ENCODE peak calls at places on chromosomes 1 and 21, in six cellular contexts. A, M, L, E, J and N are unnamed samples.
A peak's percentile ranks its signal among the peaks of the same experiment; 100 is the strongest.

GRCh38 chr1:89990976-89991831 is 3.7 kb upstream of the ZNF326 start:
- DNase-seq in A (no peak), M (peak; percentile 16), L (no peak), E (no peak), J (no peak), N (no peak)

GRCh38 chr1:199811163-199811562 is 216.3 kb upstream of the NR5A2 start:
- DNase-seq in A (no peak), M (no peak), L (no peak), E (no peak), J (no peak), N (no peak)

GRCh38 chr21:33587792-33588484 is 546 bp downstream of the DONSON start:
- DNase-seq in A (no peak), M (peak; percentile 57), L (no peak), E (peak; percentile 41), J (peak; percentile 51), N (no peak)

GRCh38 chr1:164601399-164602141 is 42.6 kb downstream of the PBX1 start:
- DNase-seq in A (no peak), M (no peak), L (no peak), E (no peak), J (no peak), N (no peak)

GRCh38 chr1:164561007-164561406 is 2.0 kb downstream of the PBX1 start:
- DNase-seq in A (no peak), M (no peak), L (no peak), E (no peak), J (no peak), N (no peak)

GRCh38 chr1:54118704-54119103 is 34.1 kb downstream of the CDCP2 start:
- DNase-seq in A (no peak), M (no peak), L (no peak), E (no peak), J (no peak), N (no peak)

GRCh38 chr1:22332795-22333499 is 118.7 kb upstream of the ZBTB40 start:
- DNase-seq in A (no peak), M (no peak), L (peak; percentile 6), E (no peak), J (no peak), N (no peak)

GRCh38 chr1:169348356-169349036 is 19.1 kb downstream of the NME7 start:
- DNase-seq in A (no peak), M (peak; percentile 66), L (no peak), E (no peak), J (peak; percentile 69), N (no peak)

GRCh38 chr1:160374701-160375443 is 8.0 kb downstream of the NHLH1 start:
- DNase-seq in A (no peak), M (peak; percentile 16), L (no peak), E (no peak), J (no peak), N (no peak)

GRCh38 chr1:52814465-52814864 is 28.1 kb upstream of the ZYG11A start:
- DNase-seq in A (no peak), M (no peak), L (no peak), E (no peak), J (no peak), N (no peak)

GRCh38 chr1:89576016-89576415 is 51.4 kb downstream of the LRRC8B start:
- DNase-seq in A (no peak), M (no peak), L (no peak), E (no peak), J (no peak), N (no peak)

GRCh38 chr21:31564439-31564838 is 95.1 kb upstream of the SOD1 start:
- DNase-seq in A (no peak), M (no peak), L (no peak), E (no peak), J (no peak), N (no peak)

GRCh38 chr1:173410794-173411236 is 66.3 kb upstream of the PRDX6 start:
- DNase-seq in A (no peak), M (peak; percentile 41), L (peak; percentile 78), E (no peak), J (no peak), N (no peak)

GRCh38 chr1:185440877-185441276 is 123.8 kb upstream of the IVNS1ABP start:
- DNase-seq in A (no peak), M (no peak), L (no peak), E (no peak), J (no peak), N (no peak)

GRCh38 chr1:86339421-86339820 is 56.7 kb downstream of the ODF2L start:
- DNase-seq in A (no peak), M (peak; percentile 4), L (no peak), E (no peak), J (no peak), N (peak; percentile 69)

GRCh38 chr1:221166559-221167318 is 287.5 kb downstream of the HLX start:
- DNase-seq in A (no peak), M (no peak), L (peak; percentile 34), E (peak; percentile 15), J (no peak), N (peak; percentile 83)

GRCh38 chr1:67855944-67856343 is 22.7 kb upstream of the GNG12 start:
- DNase-seq in A (no peak), M (no peak), L (no peak), E (no peak), J (peak; percentile 6), N (no peak)

GRCh38 chr1:235597867-235598553 is 51.6 kb downstream of the GNG4 start:
- DNase-seq in A (no peak), M (no peak), L (no peak), E (no peak), J (no peak), N (no peak)

GRCh38 chr1:213075725-213076124 is 24.7 kb downstream of the RPS6KC1 start:
- DNase-seq in A (no peak), M (no peak), L (no peak), E (no peak), J (no peak), N (no peak)

GRCh38 chr21:39715804-39716397 is 29.1 kb upstream of the IGSF5 start:
- DNase-seq in A (no peak), M (peak; percentile 60), L (peak; percentile 3), E (peak; percentile 68), J (peak; percentile 66), N (no peak)

GRCh38 chr1:94617139-94617805 is 75.7 kb upstream of the F3 start:
- DNase-seq in A (no peak), M (no peak), L (no peak), E (no peak), J (no peak), N (no peak)

GRCh38 chr1:226029093-226029496 is 30.0 kb upstream of the SDE2 start:
- DNase-seq in A (no peak), M (peak; percentile 83), L (peak; percentile 58), E (peak; percentile 78), J (no peak), N (peak; percentile 90)

GRCh38 chr1:79042117-79042516 is 35.6 kb upstream of the ADGRL4 start:
- DNase-seq in A (no peak), M (no peak), L (no peak), E (no peak), J (no peak), N (no peak)

GRCh38 chr1:155226910-155227260 is 18.4 kb downstream of the MTX1 start:
- DNase-seq in A (no peak), M (peak; percentile 62), L (no peak), E (peak; percentile 61), J (peak; percentile 87), N (no peak)

GRCh38 chr1:185045793-185046441 is 559 bp downstream of the RNF2 start:
- DNase-seq in A (no peak), M (peak; percentile 48), L (peak; percentile 6), E (peak; percentile 20), J (peak; percentile 48), N (no peak)

GRCh38 chr1:248810727-248811513 is 14.8 kb downstream of the SH3BP5L start:
- DNase-seq in A (no peak), M (no peak), L (no peak), E (no peak), J (no peak), N (no peak)

GRCh38 chr1:171769171-171769570 is 12.3 kb upstream of the METTL13 start:
- DNase-seq in A (no peak), M (no peak), L (no peak), E (no peak), J (no peak), N (no peak)

GRCh38 chr1:84757301-84757700 is 67.0 kb upstream of the SSX2IP start:
- DNase-seq in A (no peak), M (no peak), L (no peak), E (no peak), J (no peak), N (no peak)

GRCh38 chr1:152188673-152189591 is 29.9 kb upstream of the RPTN start:
- DNase-seq in A (no peak), M (peak; percentile 48), L (peak; percentile 55), E (peak; percentile 79), J (peak; percentile 2), N (peak; percentile 65)

GRCh38 chr1:26161408-26162219 is 2.7 kb downstream of the FAM110D start:
- DNase-seq in A (no peak), M (no peak), L (peak; percentile 33), E (peak; percentile 49), J (peak; percentile 65), N (no peak)

GRCh38 chr1:156949127-156949526 is 28.7 kb downstream of the LRRC71 start:
- DNase-seq in A (no peak), M (no peak), L (no peak), E (no peak), J (no peak), N (no peak)